ENCODE peak calls at places on chromosomes 16 and 17, in eight cellular contexts. One of them, this sample, is unnamed.

GRCh38 chr17:40179923-40180659 is 2.8 kb downstream of the RAPGEFL1 start:
- DNase-seq in cardiac muscle cell: no peak
- DNase-seq in heart left ventricle: no peak
- DNase-seq in A549: no peak
- DNase-seq in OCI-LY7: no peak
- DNase-seq in AG04449: no peak
- DNase-seq in transverse colon: peak; percentile 47
- DNase-seq in AG10803: peak; percentile 38
- DNase-seq in this sample: no peak

GRCh38 chr16:21263640-21264211 is 14.4 kb downstream of the CRYM start:
- DNase-seq in cardiac muscle cell: no peak
- DNase-seq in heart left ventricle: no peak
- DNase-seq in A549: peak; percentile 14
- DNase-seq in OCI-LY7: peak; percentile 53
- DNase-seq in AG04449: no peak
- DNase-seq in transverse colon: peak; percentile 43
- DNase-seq in AG10803: peak; percentile 55
- DNase-seq in this sample: no peak

GRCh38 chr16:3819741-3820724 is 60.5 kb downstream of the CREBBP start:
- DNase-seq in cardiac muscle cell: peak; percentile 75
- DNase-seq in heart left ventricle: peak; percentile 66
- DNase-seq in A549: peak; percentile 67
- DNase-seq in OCI-LY7: no peak
- DNase-seq in AG04449: peak; percentile 77
- DNase-seq in transverse colon: peak; percentile 19
- DNase-seq in AG10803: peak; percentile 85
- DNase-seq in this sample: no peak

GRCh38 chr17:54900457-54901229 is at the start of gene TOM1L1:
- DNase-seq in cardiac muscle cell: peak; percentile 88
- DNase-seq in heart left ventricle: peak; percentile 45
- DNase-seq in A549: peak; percentile 85
- DNase-seq in OCI-LY7: no peak
- DNase-seq in AG04449: no peak
- DNase-seq in transverse colon: peak; percentile 89
- DNase-seq in AG10803: peak; percentile 57
- DNase-seq in this sample: no peak

GRCh38 chr17:63382136-63382535 is 64.0 kb downstream of the CYB561 start:
- DNase-seq in cardiac muscle cell: no peak
- DNase-seq in heart left ventricle: no peak
- DNase-seq in A549: no peak
- DNase-seq in OCI-LY7: no peak
- DNase-seq in AG04449: no peak
- DNase-seq in transverse colon: no peak
- DNase-seq in AG10803: no peak
- DNase-seq in this sample: no peak

GRCh38 chr17:73586921-73587680 is 57.1 kb downstream of the SDK2 start:
- DNase-seq in cardiac muscle cell: no peak
- DNase-seq in heart left ventricle: peak; percentile 52
- DNase-seq in A549: peak; percentile 21
- DNase-seq in OCI-LY7: peak; percentile 78
- DNase-seq in AG04449: no peak
- DNase-seq in transverse colon: no peak
- DNase-seq in AG10803: no peak
- DNase-seq in this sample: no peak

GRCh38 chr16:81831722-81832126 is 52.6 kb downstream of the PLCG2 start:
- DNase-seq in cardiac muscle cell: no peak
- DNase-seq in heart left ventricle: peak; percentile 36
- DNase-seq in A549: no peak
- DNase-seq in OCI-LY7: peak; percentile 95
- DNase-seq in AG04449: no peak
- DNase-seq in transverse colon: peak; percentile 79
- DNase-seq in AG10803: peak; percentile 12
- DNase-seq in this sample: peak; percentile 95

GRCh38 chr17:76142044-76143041 is 1.3 kb upstream of the FOXJ1 start:
- DNase-seq in cardiac muscle cell: no peak
- DNase-seq in heart left ventricle: no peak
- DNase-seq in A549: no peak
- DNase-seq in OCI-LY7: no peak
- DNase-seq in AG04449: no peak
- DNase-seq in transverse colon: no peak
- DNase-seq in AG10803: no peak
- DNase-seq in this sample: peak; percentile 70

GRCh38 chr17:41972571-41973411 is 6.2 kb downstream of the CNP start:
- DNase-seq in cardiac muscle cell: no peak
- DNase-seq in heart left ventricle: peak; percentile 54
- DNase-seq in A549: no peak
- DNase-seq in OCI-LY7: no peak
- DNase-seq in AG04449: no peak
- DNase-seq in transverse colon: no peak
- DNase-seq in AG10803: no peak
- DNase-seq in this sample: peak; percentile 75

GRCh38 chr17:44217738-44218343 is 1.6 kb downstream of the UBTF start:
- DNase-seq in cardiac muscle cell: no peak
- DNase-seq in heart left ventricle: no peak
- DNase-seq in A549: no peak
- DNase-seq in OCI-LY7: no peak
- DNase-seq in AG04449: no peak
- DNase-seq in transverse colon: peak; percentile 29
- DNase-seq in AG10803: no peak
- DNase-seq in this sample: peak; percentile 89

GRCh38 chr17:42363767-42364585 is 24.3 kb downstream of the STAT3 start:
- DNase-seq in cardiac muscle cell: no peak
- DNase-seq in heart left ventricle: no peak
- DNase-seq in A549: no peak
- DNase-seq in OCI-LY7: no peak
- DNase-seq in AG04449: no peak
- DNase-seq in transverse colon: no peak
- DNase-seq in AG10803: no peak
- DNase-seq in this sample: no peak

GRCh38 chr17:76667356-76667755 is 23.8 kb upstream of the ST6GALNAC1 start:
- DNase-seq in cardiac muscle cell: no peak
- DNase-seq in heart left ventricle: no peak
- DNase-seq in A549: no peak
- DNase-seq in OCI-LY7: no peak
- DNase-seq in AG04449: no peak
- DNase-seq in transverse colon: no peak
- DNase-seq in AG10803: no peak
- DNase-seq in this sample: no peak

GRCh38 chr17:36614974-36615373 is 13.6 kb downstream of the MRM1 start:
- DNase-seq in cardiac muscle cell: peak; percentile 46
- DNase-seq in heart left ventricle: no peak
- DNase-seq in A549: no peak
- DNase-seq in OCI-LY7: no peak
- DNase-seq in AG04449: no peak
- DNase-seq in transverse colon: no peak
- DNase-seq in AG10803: no peak
- DNase-seq in this sample: no peak

GRCh38 chr16:57590654-57591085 is 37.8 kb upstream of the ADGRG1 start:
- DNase-seq in cardiac muscle cell: no peak
- DNase-seq in heart left ventricle: no peak
- DNase-seq in A549: peak; percentile 44
- DNase-seq in OCI-LY7: no peak
- DNase-seq in AG04449: no peak
- DNase-seq in transverse colon: no peak
- DNase-seq in AG10803: peak; percentile 42
- DNase-seq in this sample: no peak

GRCh38 chr16:70402916-70403659 is 35.8 kb downstream of the ST3GAL2 start:
- DNase-seq in cardiac muscle cell: no peak
- DNase-seq in heart left ventricle: no peak
- DNase-seq in A549: no peak
- DNase-seq in OCI-LY7: no peak
- DNase-seq in AG04449: no peak
- DNase-seq in transverse colon: no peak
- DNase-seq in AG10803: peak; percentile 38
- DNase-seq in this sample: no peak

GRCh38 chr17:41928693-41929251 is 1.6 kb upstream of the ODAD4 start:
- DNase-seq in cardiac muscle cell: no peak
- DNase-seq in heart left ventricle: no peak
- DNase-seq in A549: no peak
- DNase-seq in OCI-LY7: no peak
- DNase-seq in AG04449: no peak
- DNase-seq in transverse colon: no peak
- DNase-seq in AG10803: no peak
- DNase-seq in this sample: no peak

GRCh38 chr17:74520790-74521480 is 10.3 kb downstream of the CD300LB start:
- DNase-seq in cardiac muscle cell: no peak
- DNase-seq in heart left ventricle: peak; percentile 30
- DNase-seq in A549: no peak
- DNase-seq in OCI-LY7: no peak
- DNase-seq in AG04449: no peak
- DNase-seq in transverse colon: no peak
- DNase-seq in AG10803: no peak
- DNase-seq in this sample: no peak

GRCh38 chr16:80260906-80261311 is 279.9 kb upstream of the DYNLRB2 start:
- DNase-seq in cardiac muscle cell: no peak
- DNase-seq in heart left ventricle: no peak
- DNase-seq in A549: no peak
- DNase-seq in OCI-LY7: no peak
- DNase-seq in AG04449: no peak
- DNase-seq in transverse colon: peak; percentile 67
- DNase-seq in AG10803: no peak
- DNase-seq in this sample: no peak

GRCh38 chr16:22814330-22815105 is 556 bp downstream of the HS3ST2 start:
- DNase-seq in cardiac muscle cell: no peak
- DNase-seq in heart left ventricle: no peak
- DNase-seq in A549: no peak
- DNase-seq in OCI-LY7: no peak
- DNase-seq in AG04449: no peak
- DNase-seq in transverse colon: no peak
- DNase-seq in AG10803: no peak
- DNase-seq in this sample: no peak

GRCh38 chr17:58136669-58137279 is 11.4 kb upstream of the OR4D1 start:
- DNase-seq in cardiac muscle cell: peak; percentile 34
- DNase-seq in heart left ventricle: no peak
- DNase-seq in A549: peak; percentile 53
- DNase-seq in OCI-LY7: peak; percentile 44
- DNase-seq in AG04449: no peak
- DNase-seq in transverse colon: no peak
- DNase-seq in AG10803: no peak
- DNase-seq in this sample: no peak

GRCh38 chr17:82157046-82158035 is 55.3 kb downstream of the CCDC57 start:
- DNase-seq in cardiac muscle cell: no peak
- DNase-seq in heart left ventricle: no peak
- DNase-seq in A549: no peak
- DNase-seq in OCI-LY7: no peak
- DNase-seq in AG04449: no peak
- DNase-seq in transverse colon: no peak
- DNase-seq in AG10803: no peak
- DNase-seq in this sample: peak; percentile 41
- H3K4me3 ChIP-seq in cardiac muscle cell: no peak overlapping the region
- H3K4me3 ChIP-seq in heart left ventricle: no peak overlapping the region
- H3K4me3 ChIP-seq in A549: no peak overlapping the region
- H3K4me3 ChIP-seq in OCI-LY7: no peak overlapping the region
- H3K4me3 ChIP-seq in AG04449: no peak overlapping the region
- H3K4me3 ChIP-seq in transverse colon: no peak overlapping the region
- H3K4me3 ChIP-seq in AG10803: no peak overlapping the region
- H3K4me3 ChIP-seq in this sample: no peak overlapping the region

DNA sequence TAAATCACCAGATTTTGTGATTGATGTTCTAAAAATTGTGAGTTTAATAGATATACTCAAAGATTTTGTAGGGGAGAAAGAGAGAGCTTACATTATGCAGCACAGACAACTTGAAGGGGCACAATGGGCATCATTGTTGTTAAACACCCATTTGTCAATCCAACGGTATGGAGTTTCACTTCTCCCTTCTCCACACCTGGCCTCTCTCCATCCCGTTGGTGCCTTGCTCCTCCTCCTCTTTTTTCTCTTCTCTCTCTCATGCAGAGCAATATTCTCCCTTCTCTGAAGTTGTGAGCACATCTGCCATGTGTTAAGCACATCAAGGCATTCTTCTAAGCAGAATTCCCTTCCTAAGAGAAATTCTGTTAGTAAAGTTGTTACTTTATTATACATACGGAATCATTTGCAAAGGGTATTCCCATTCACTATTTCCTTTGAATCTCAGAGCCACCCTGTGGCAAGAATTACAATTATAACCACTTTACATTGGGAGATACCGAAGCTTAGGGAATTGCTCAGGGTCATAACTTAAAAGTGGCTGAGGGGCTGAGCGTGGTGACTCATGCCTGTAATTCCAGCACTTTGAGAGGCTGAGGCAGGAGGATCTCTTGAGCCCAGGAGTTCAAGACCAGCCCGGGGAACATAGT is 40.5 kb upstream of the SKAP1 start:
- DNase-seq in cardiac muscle cell: no peak
- DNase-seq in heart left ventricle: no peak
- DNase-seq in A549: peak; percentile 28
- DNase-seq in OCI-LY7: peak; percentile 83
- DNase-seq in AG04449: no peak
- DNase-seq in transverse colon: no peak
- DNase-seq in AG10803: peak; percentile 81
- DNase-seq in this sample: no peak
- TF ChIP-seq CTCF in cardiac muscle cell: peak; percentile 16
- TF ChIP-seq CTCF in heart left ventricle: no peak
- TF ChIP-seq CTCF in A549: no peak
- TF ChIP-seq CTCF in OCI-LY7: no peak
- TF ChIP-seq CTCF in AG04449: no peak
- TF ChIP-seq CTCF in transverse colon: no peak
- TF ChIP-seq CTCF in AG10803: peak; percentile 46
- TF ChIP-seq CTCF in this sample: no peak

DNA sequence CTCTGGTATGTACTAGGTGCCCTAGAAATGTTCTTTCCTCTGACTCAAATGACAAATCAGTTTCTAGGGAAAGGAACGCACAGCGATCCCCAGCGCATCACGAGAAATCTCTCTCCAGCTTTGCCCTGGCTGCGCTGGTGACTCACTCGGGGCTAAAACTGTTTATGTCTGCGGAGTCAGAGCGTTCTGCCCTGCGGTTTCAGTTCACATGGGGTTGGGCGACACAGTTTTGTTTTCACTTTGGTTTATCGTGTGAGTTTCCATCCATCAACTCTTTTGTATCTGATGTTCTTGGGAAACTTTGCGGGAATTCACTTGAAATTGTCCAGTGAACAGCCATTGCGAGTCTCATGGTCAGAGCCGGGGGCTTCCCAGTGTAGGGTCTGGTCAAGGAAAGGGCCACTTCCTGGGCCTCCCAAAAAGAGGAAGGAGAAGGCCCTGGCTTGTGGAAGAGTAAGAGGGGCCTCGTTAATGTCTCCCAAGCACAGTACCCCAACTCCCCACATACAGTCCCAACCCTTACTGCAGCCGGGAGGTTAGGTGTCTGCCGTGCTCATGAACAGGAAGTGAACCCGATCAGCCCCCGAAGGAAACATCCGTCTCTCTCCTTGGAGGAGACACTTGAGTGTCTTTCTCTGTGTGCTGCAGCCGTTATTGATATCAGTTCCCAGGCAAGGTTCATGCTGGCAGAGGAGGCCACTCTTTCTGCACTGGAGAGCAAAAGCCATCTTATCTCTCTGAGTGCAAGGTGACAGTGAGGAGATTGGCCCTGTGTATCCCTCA is 643.2 kb downstream of the WWOX start:
- DNase-seq in cardiac muscle cell: no peak
- DNase-seq in heart left ventricle: peak; percentile 10
- DNase-seq in A549: no peak
- DNase-seq in OCI-LY7: peak; percentile 13
- DNase-seq in AG04449: no peak
- DNase-seq in transverse colon: peak; percentile 68
- DNase-seq in AG10803: no peak
- DNase-seq in this sample: peak; percentile 86
- H3K4me3 ChIP-seq in cardiac muscle cell: no peak overlapping the region
- H3K4me3 ChIP-seq in heart left ventricle: no peak overlapping the region
- H3K4me3 ChIP-seq in A549: no peak overlapping the region
- H3K4me3 ChIP-seq in OCI-LY7: no peak overlapping the region
- H3K4me3 ChIP-seq in AG04449: no peak overlapping the region
- H3K4me3 ChIP-seq in transverse colon: no peak overlapping the region
- H3K4me3 ChIP-seq in AG10803: no peak overlapping the region
- H3K4me3 ChIP-seq in this sample: no peak overlapping the region

GRCh38 chr17:4263282-4264215 is at the start of gene ANKFY1:
- DNase-seq in cardiac muscle cell: peak; percentile 96
- DNase-seq in heart left ventricle: peak; percentile 97
- DNase-seq in A549: peak; percentile 94
- DNase-seq in OCI-LY7: peak; percentile 97
- DNase-seq in AG04449: peak; percentile 60
- DNase-seq in transverse colon: peak; percentile 97
- DNase-seq in AG10803: peak; percentile 90
- DNase-seq in this sample: peak; percentile 99
- TF ChIP-seq CTCF in cardiac muscle cell: no peak
- TF ChIP-seq CTCF in heart left ventricle: peak; percentile 36
- TF ChIP-seq CTCF in A549: no peak
- TF ChIP-seq CTCF in OCI-LY7: peak; percentile 42
- TF ChIP-seq CTCF in AG04449: peak; percentile 17
- TF ChIP-seq CTCF in transverse colon: no peak
- TF ChIP-seq CTCF in AG10803: no peak
- TF ChIP-seq CTCF in this sample: peak; percentile 13

This sample was measured in spleen.